ENCODE peak calls at places on chromosomes 5 and 9, in seven cellular contexts. J, C, B, Y, S, M and W are unnamed samples.

GRCh38 chr5:84248013-84248412 is 136.7 kb downstream of the EDIL3 start:
- DNase-seq in S (no peak), C (no peak), Y (no peak), B (no peak), M (no peak), J (no peak), W (peak)

GRCh38 chr5:97489010-97489840 is 306.2 kb upstream of the RIOK2 start:
- DNase-seq in J (no peak), C (no peak), B (no peak), S (no peak), Y (no peak), M (no peak), W (no peak)

GRCh38 chr5:159605585-159605984 is 275.3 kb upstream of the IL12B start:
- DNase-seq in Y (no peak), J (no peak), M (peak), S (no peak), B (no peak), C (no peak), W (peak)

GRCh38 chr5:9348296-9348996 is 197.4 kb downstream of the SEMA5A start:
- DNase-seq in Y (no peak), S (no peak), M (peak), J (no peak), B (no peak), C (no peak), W (peak)

GRCh38 chr9:131310833-131311554 is 21.5 kb downstream of the PLPP7 start:
- DNase-seq in C (no peak), J (peak), S (no peak), Y (no peak), M (no peak), B (no peak), W (peak)

GRCh38 chr9:134442087-134442470 is 115.8 kb downstream of the RXRA start:
- DNase-seq in M (peak), S (no peak), B (no peak), C (no peak), Y (no peak), J (no peak), W (no peak)

GRCh38 chr5:73823508-73823925 is 197.5 kb downstream of the ARHGEF28 start:
- DNase-seq in C (no peak), Y (no peak), S (no peak), B (no peak), J (no peak), M (peak), W (peak)

GRCh38 chr9:90803860-90804593 is 2.4 kb downstream of the SYK start:
- DNase-seq in J (no peak), Y (no peak), C (no peak), M (no peak), S (no peak), B (no peak), W (no peak)

GRCh38 chr9:128689293-128689770 is 310 bp downstream of the SET start:
- DNase-seq in Y (no peak), J (no peak), C (peak), S (peak), M (no peak), B (peak), W (no peak)

GRCh38 chr5:143399616-143400540 is 3.6 kb downstream of the NR3C1 start:
- DNase-seq in C (no peak), S (no peak), B (no peak), J (no peak), Y (no peak), M (no peak), W (no peak)

GRCh38 chr9:132575005-132575609 is 7.3 kb upstream of the BARHL1 start:
- DNase-seq in S (peak), M (peak), J (no peak), Y (peak), B (peak), C (peak), W (peak)

GRCh38 chr9:29044959-29045358 is 1471.7 kb upstream of the C9orf72 start:
- DNase-seq in S (no peak), J (no peak), C (no peak), B (no peak), M (no peak), Y (no peak), W (peak)

GRCh38 chr5:149646564-149646963 is 65.3 kb downstream of the ARHGEF37 start:
- DNase-seq in M (no peak), Y (no peak), C (no peak), J (no peak), S (no peak), B (no peak), W (no peak)

GRCh38 chr9:9246726-9247125 is 1366.1 kb downstream of the PTPRD start:
- DNase-seq in S (no peak), J (no peak), M (no peak), B (no peak), Y (no peak), C (no peak), W (no peak)

GRCh38 chr9:114732842-114733241 is 50.9 kb upstream of the TEX48 start:
- DNase-seq in C (no peak), Y (no peak), M (peak), B (no peak), J (no peak), S (no peak), W (no peak)

GRCh38 chr9:83509372-83509771 is 28.8 kb downstream of the FRMD3 start:
- DNase-seq in S (no peak), B (no peak), C (no peak), J (no peak), M (peak), Y (no peak), W (peak)

GRCh38 chr5:179343902-179344300 is 1.4 kb downstream of the ADAMTS2 start:
- DNase-seq in M (peak), B (peak), Y (peak), J (no peak), C (peak), S (peak), W (peak)

GRCh38 chr5:142684508-142685031 is 1.3 kb downstream of the FGF1 start:
- DNase-seq in Y (no peak), B (no peak), M (no peak), J (no peak), C (peak), S (peak), W (peak)

GRCh38 chr9:89667730-89668129 is 62.9 kb downstream of the GADD45G start:
- DNase-seq in M (no peak), J (no peak), Y (no peak), B (no peak), S (no peak), C (no peak), W (peak)

GRCh38 chr5:96997265-96997859 is 61.5 kb downstream of the LNPEP start:
- DNase-seq in B (no peak), C (no peak), M (peak), S (no peak), J (no peak), Y (no peak), W (peak)

GRCh38 chr9:1267141-1267570 is 217.0 kb downstream of the DMRT2 start:
- DNase-seq in B (no peak), Y (no peak), J (no peak), S (no peak), M (no peak), C (no peak), W (no peak)

GRCh38 chr5:109141499-109142200 is 268.1 kb downstream of the PJA2 start:
- DNase-seq in J (no peak), Y (no peak), M (no peak), C (no peak), S (peak), B (peak), W (peak)

GRCh38 chr9:101119206-101119819 is 90.8 kb downstream of the PLPPR1 start:
- DNase-seq in S (peak), Y (peak), J (peak), C (peak), M (peak), B (peak), W (peak)

GRCh38 chr5:175895701-175896102 is 24.3 kb downstream of the CPLX2 start:
- DNase-seq in J (peak), C (no peak), M (no peak), Y (no peak), S (no peak), B (no peak), W (peak)

GRCh38 chr9:109250311-109250741 is 70.5 kb downstream of the EPB41L4B start:
- DNase-seq in C (no peak), M (no peak), J (no peak), B (no peak), S (no peak), Y (no peak), W (no peak)

GRCh38 chr9:73743826-73744225 is 592.2 kb downstream of the ANXA1 start:
- DNase-seq in M (no peak), B (no peak), Y (no peak), S (no peak), J (no peak), C (no peak), W (no peak)

GRCh38 chr5:142014911-142015584 is 2.2 kb upstream of the GNPDA1 start:
- DNase-seq in Y (no peak), M (peak), C (peak), S (no peak), J (peak), B (no peak), W (peak)